ENCODE peak calls at places on chromosomes 4 and X, in eight cellular contexts. One of them, this sample, is unnamed.

GRCh38 chrX:152830312-152831305 is at the start of the genes CETN2 and NSDHL:
- DNase-seq in left lung: peak
- DNase-seq in HFFc6: peak
- DNase-seq in CD8-positive, alpha-beta T cell: peak
- DNase-seq in HFF-Myc: peak
- DNase-seq in right lobe of liver: peak
- DNase-seq in glutamatergic neuron: peak
- DNase-seq in GM12864: peak
- DNase-seq in this sample: peak

GRCh38 chrX:44062842-44063241 is 89.7 kb upstream of the NDP start:
- DNase-seq in left lung: no peak
- DNase-seq in HFFc6: no peak
- DNase-seq in CD8-positive, alpha-beta T cell: no peak
- DNase-seq in HFF-Myc: no peak
- DNase-seq in right lobe of liver: no peak
- DNase-seq in glutamatergic neuron: no peak
- DNase-seq in GM12864: no peak
- DNase-seq in this sample: no peak

GRCh38 chrX:153944140-153944799 is at the start of gene RENBP:
- DNase-seq in left lung: peak
- DNase-seq in HFFc6: no peak
- DNase-seq in CD8-positive, alpha-beta T cell: peak
- DNase-seq in HFF-Myc: no peak
- DNase-seq in right lobe of liver: no peak
- DNase-seq in glutamatergic neuron: peak
- DNase-seq in GM12864: no peak
- DNase-seq in this sample: peak

GRCh38 chrX:76202471-76202870 is 29.6 kb downstream of the PBDC1 start:
- DNase-seq in left lung: no peak
- DNase-seq in HFFc6: no peak
- DNase-seq in CD8-positive, alpha-beta T cell: no peak
- DNase-seq in HFF-Myc: no peak
- DNase-seq in right lobe of liver: no peak
- DNase-seq in glutamatergic neuron: no peak
- DNase-seq in GM12864: no peak
- DNase-seq in this sample: no peak

GRCh38 chr4:174252412-174252811 is 31.1 kb downstream of the FBXO8 start:
- DNase-seq in left lung: no peak
- DNase-seq in HFFc6: no peak
- DNase-seq in CD8-positive, alpha-beta T cell: no peak
- DNase-seq in HFF-Myc: no peak
- DNase-seq in right lobe of liver: no peak
- DNase-seq in glutamatergic neuron: no peak
- DNase-seq in GM12864: no peak
- DNase-seq in this sample: no peak

GRCh38 chr4:95465010-95465409 is 83.8 kb downstream of the UNC5C start:
- DNase-seq in left lung: no peak
- DNase-seq in HFFc6: no peak
- DNase-seq in CD8-positive, alpha-beta T cell: no peak
- DNase-seq in HFF-Myc: no peak
- DNase-seq in right lobe of liver: no peak
- DNase-seq in glutamatergic neuron: no peak
- DNase-seq in GM12864: no peak
- DNase-seq in this sample: no peak

GRCh38 chrX:116436358-116436816 is at the start of gene SLC6A14:
- DNase-seq in left lung: peak
- DNase-seq in HFFc6: no peak
- DNase-seq in CD8-positive, alpha-beta T cell: no peak
- DNase-seq in HFF-Myc: no peak
- DNase-seq in right lobe of liver: no peak
- DNase-seq in glutamatergic neuron: no peak
- DNase-seq in GM12864: no peak
- DNase-seq in this sample: peak

GRCh38 chrX:135484636-135485289 is 35.7 kb upstream of the INTS6L start:
- DNase-seq in left lung: no peak
- DNase-seq in HFFc6: peak
- DNase-seq in CD8-positive, alpha-beta T cell: peak
- DNase-seq in HFF-Myc: no peak
- DNase-seq in right lobe of liver: no peak
- DNase-seq in glutamatergic neuron: no peak
- DNase-seq in GM12864: peak
- DNase-seq in this sample: no peak

GRCh38 chr4:162015090-162015489 is 148.7 kb downstream of the FSTL5 start:
- DNase-seq in left lung: no peak
- DNase-seq in HFFc6: no peak
- DNase-seq in CD8-positive, alpha-beta T cell: no peak
- DNase-seq in HFF-Myc: no peak
- DNase-seq in right lobe of liver: no peak
- DNase-seq in glutamatergic neuron: no peak
- DNase-seq in GM12864: no peak
- DNase-seq in this sample: no peak

GRCh38 chr4:165604181-165604580 is 225.4 kb downstream of the CPE start:
- DNase-seq in left lung: no peak
- DNase-seq in HFFc6: no peak
- DNase-seq in CD8-positive, alpha-beta T cell: no peak
- DNase-seq in HFF-Myc: no peak
- DNase-seq in right lobe of liver: no peak
- DNase-seq in glutamatergic neuron: no peak
- DNase-seq in GM12864: no peak
- DNase-seq in this sample: no peak

GRCh38 chrX:47380268-47380667 is 9.9 kb downstream of the ZNF157 start:
- DNase-seq in left lung: no peak
- DNase-seq in HFFc6: no peak
- DNase-seq in CD8-positive, alpha-beta T cell: peak
- DNase-seq in HFF-Myc: no peak
- DNase-seq in right lobe of liver: no peak
- DNase-seq in glutamatergic neuron: no peak
- DNase-seq in GM12864: peak
- DNase-seq in this sample: no peak

GRCh38 chrX:2748171-2748814 is 3.5 kb upstream of the XG start:
- DNase-seq in left lung: no peak
- DNase-seq in HFFc6: no peak
- DNase-seq in CD8-positive, alpha-beta T cell: no peak
- DNase-seq in HFF-Myc: no peak
- DNase-seq in right lobe of liver: no peak
- DNase-seq in glutamatergic neuron: no peak
- DNase-seq in GM12864: no peak
- DNase-seq in this sample: no peak

GRCh38 chr4:53592686-53593641 is 1.7 kb upstream of the LNX1 start:
- DNase-seq in left lung: peak
- DNase-seq in HFFc6: no peak
- DNase-seq in CD8-positive, alpha-beta T cell: no peak
- DNase-seq in HFF-Myc: no peak
- DNase-seq in right lobe of liver: no peak
- DNase-seq in glutamatergic neuron: peak
- DNase-seq in GM12864: no peak
- DNase-seq in this sample: peak

GRCh38 chrX:40864972-40865371 is 129.6 kb upstream of the MED14 start:
- DNase-seq in left lung: no peak
- DNase-seq in HFFc6: peak
- DNase-seq in CD8-positive, alpha-beta T cell: no peak
- DNase-seq in HFF-Myc: no peak
- DNase-seq in right lobe of liver: no peak
- DNase-seq in glutamatergic neuron: no peak
- DNase-seq in GM12864: no peak
- DNase-seq in this sample: no peak

GRCh38 chr4:78568640-78569261 is 17.2 kb downstream of the ANXA3 start:
- DNase-seq in left lung: no peak
- DNase-seq in HFFc6: no peak
- DNase-seq in CD8-positive, alpha-beta T cell: no peak
- DNase-seq in HFF-Myc: no peak
- DNase-seq in right lobe of liver: no peak
- DNase-seq in glutamatergic neuron: no peak
- DNase-seq in GM12864: no peak
- DNase-seq in this sample: no peak

GRCh38 chrX:105502336-105502735 is 281.8 kb upstream of the TEX13A start:
- DNase-seq in left lung: no peak
- DNase-seq in HFFc6: no peak
- DNase-seq in CD8-positive, alpha-beta T cell: no peak
- DNase-seq in HFF-Myc: no peak
- DNase-seq in right lobe of liver: no peak
- DNase-seq in glutamatergic neuron: no peak
- DNase-seq in GM12864: no peak
- DNase-seq in this sample: no peak

GRCh38 chr4:86926428-86927086 is 8.3 kb upstream of the AFF1 start:
- DNase-seq in left lung: no peak
- DNase-seq in HFFc6: no peak
- DNase-seq in CD8-positive, alpha-beta T cell: no peak
- DNase-seq in HFF-Myc: no peak
- DNase-seq in right lobe of liver: no peak
- DNase-seq in glutamatergic neuron: no peak
- DNase-seq in GM12864: no peak
- DNase-seq in this sample: no peak

GRCh38 chr4:183355405-183355804 is 33.2 kb upstream of the CLDN24 start:
- DNase-seq in left lung: no peak
- DNase-seq in HFFc6: peak
- DNase-seq in CD8-positive, alpha-beta T cell: no peak
- DNase-seq in HFF-Myc: no peak
- DNase-seq in right lobe of liver: no peak
- DNase-seq in glutamatergic neuron: no peak
- DNase-seq in GM12864: no peak
- DNase-seq in this sample: no peak

GRCh38 chr4:186651181-186651603 is 72.5 kb downstream of the FAT1 start:
- DNase-seq in left lung: no peak
- DNase-seq in HFFc6: no peak
- DNase-seq in CD8-positive, alpha-beta T cell: no peak
- DNase-seq in HFF-Myc: no peak
- DNase-seq in right lobe of liver: no peak
- DNase-seq in glutamatergic neuron: no peak
- DNase-seq in GM12864: no peak
- DNase-seq in this sample: no peak

GRCh38 chr4:2924765-2925301 is 38.4 kb downstream of the NOP14 start:
- DNase-seq in left lung: peak
- DNase-seq in HFFc6: no peak
- DNase-seq in CD8-positive, alpha-beta T cell: no peak
- DNase-seq in HFF-Myc: no peak
- DNase-seq in right lobe of liver: peak
- DNase-seq in glutamatergic neuron: no peak
- DNase-seq in GM12864: no peak
- DNase-seq in this sample: no peak

DNA sequence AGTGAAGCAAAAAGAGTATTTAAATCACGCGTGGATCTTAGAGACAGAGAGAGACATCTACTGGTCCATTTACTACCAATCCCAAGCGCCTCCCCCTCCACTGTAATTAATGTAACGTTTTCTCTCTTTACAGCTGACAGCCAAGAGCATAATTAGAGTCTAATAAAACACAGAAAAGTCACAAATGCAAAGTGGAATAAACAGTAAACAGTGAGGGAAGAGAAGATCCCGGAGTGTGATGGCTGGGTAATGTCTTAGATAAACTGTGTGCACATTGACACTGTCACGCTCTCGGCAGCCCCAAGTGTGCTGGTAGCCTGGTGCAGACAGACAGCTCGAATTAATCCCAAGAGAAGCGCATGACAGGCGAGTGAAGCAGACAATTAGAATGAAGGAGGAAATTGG is 100.3 kb downstream of the CXXC4 start:
- DNase-seq in left lung: no peak
- DNase-seq in HFFc6: no peak
- DNase-seq in CD8-positive, alpha-beta T cell: no peak
- DNase-seq in HFF-Myc: no peak
- DNase-seq in right lobe of liver: no peak
- DNase-seq in glutamatergic neuron: peak
- DNase-seq in GM12864: no peak
- DNase-seq in this sample: peak
- TF ChIP-seq CTCF in left lung: no peak
- TF ChIP-seq CTCF in HFFc6: no peak
- TF ChIP-seq CTCF in CD8-positive, alpha-beta T cell: no peak
- TF ChIP-seq CTCF in HFF-Myc: no peak
- TF ChIP-seq CTCF in right lobe of liver: no peak
- TF ChIP-seq CTCF in glutamatergic neuron: no peak
- TF ChIP-seq CTCF in GM12864: no peak
- TF ChIP-seq CTCF in this sample: no peak

DNA sequence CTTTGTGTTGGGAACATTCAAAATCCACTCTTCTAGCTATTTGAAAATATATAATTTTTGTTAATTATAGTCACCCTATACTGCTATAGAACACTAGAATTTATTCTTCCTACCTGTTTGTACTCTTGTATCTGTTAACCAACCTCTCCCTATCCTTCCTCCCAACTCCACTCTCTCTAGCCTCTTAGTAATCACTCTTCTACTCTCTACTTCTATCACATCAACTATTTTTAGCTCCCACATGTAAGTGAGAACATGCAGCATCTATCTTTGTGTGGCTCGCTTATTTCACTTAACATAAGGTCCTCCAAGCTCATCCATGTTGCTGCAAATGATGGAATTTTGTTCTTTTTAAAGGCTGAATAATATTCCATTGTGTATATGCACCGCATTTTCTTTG is 537.3 kb downstream of the MID1IP1 start:
- DNase-seq in left lung: no peak
- DNase-seq in HFFc6: no peak
- DNase-seq in CD8-positive, alpha-beta T cell: no peak
- DNase-seq in HFF-Myc: no peak
- DNase-seq in right lobe of liver: no peak
- DNase-seq in glutamatergic neuron: no peak
- DNase-seq in GM12864: no peak
- DNase-seq in this sample: no peak
- TF ChIP-seq CTCF in left lung: no peak
- TF ChIP-seq CTCF in HFFc6: no peak
- TF ChIP-seq CTCF in CD8-positive, alpha-beta T cell: no peak
- TF ChIP-seq CTCF in HFF-Myc: no peak
- TF ChIP-seq CTCF in right lobe of liver: no peak
- TF ChIP-seq CTCF in glutamatergic neuron: no peak
- TF ChIP-seq CTCF in GM12864: no peak
- TF ChIP-seq CTCF in this sample: no peak

DNA sequence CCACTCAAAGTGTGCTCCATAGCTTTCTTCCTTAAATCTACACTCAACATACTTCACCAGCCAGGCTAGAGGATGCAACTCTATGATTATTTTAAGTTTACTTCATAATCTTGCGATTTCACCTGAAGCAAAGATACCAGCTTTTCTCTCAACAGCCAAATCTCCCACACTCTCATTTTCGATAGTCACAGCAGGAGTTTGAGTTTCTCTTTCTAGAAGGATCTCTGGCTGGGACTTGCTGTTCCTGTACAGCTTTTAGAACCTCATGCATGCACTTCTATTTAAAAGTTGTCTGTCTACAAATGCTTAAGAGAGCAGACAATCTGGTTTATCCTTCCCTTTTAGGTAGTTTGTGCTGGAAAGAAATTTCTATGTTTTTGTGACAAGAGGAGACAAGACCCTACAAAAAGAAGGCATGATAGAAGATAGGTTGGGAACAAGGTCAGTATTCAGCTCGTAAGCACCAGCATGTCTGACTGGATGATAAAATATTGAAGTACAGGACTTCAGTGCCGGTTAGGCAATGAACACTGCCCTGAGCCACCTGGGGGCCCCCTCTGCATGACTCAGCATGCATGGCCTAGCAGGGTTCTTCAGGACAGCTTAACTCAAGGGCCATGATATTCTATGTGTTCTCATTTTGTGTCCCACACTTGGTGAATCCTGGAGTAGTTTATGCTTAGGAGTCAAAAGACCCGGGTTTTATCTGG is 65.6 kb downstream of the ATXN3L start:
- DNase-seq in left lung: peak
- DNase-seq in HFFc6: peak
- DNase-seq in CD8-positive, alpha-beta T cell: no peak
- DNase-seq in HFF-Myc: no peak
- DNase-seq in right lobe of liver: no peak
- DNase-seq in glutamatergic neuron: no peak
- DNase-seq in GM12864: peak
- DNase-seq in this sample: no peak
- TF ChIP-seq CTCF in left lung: no peak
- TF ChIP-seq CTCF in HFFc6: peak
- TF ChIP-seq CTCF in CD8-positive, alpha-beta T cell: no peak
- TF ChIP-seq CTCF in HFF-Myc: no peak
- TF ChIP-seq CTCF in right lobe of liver: no peak
- TF ChIP-seq CTCF in glutamatergic neuron: no peak
- TF ChIP-seq CTCF in GM12864: peak
- TF ChIP-seq CTCF in this sample: no peak

GRCh38 chr4:159016527-159017137 is 86.2 kb upstream of the RAPGEF2 start:
- DNase-seq in left lung: no peak
- DNase-seq in HFFc6: no peak
- DNase-seq in CD8-positive, alpha-beta T cell: no peak
- DNase-seq in HFF-Myc: no peak
- DNase-seq in right lobe of liver: no peak
- DNase-seq in glutamatergic neuron: peak
- DNase-seq in GM12864: no peak
- DNase-seq in this sample: peak
- TF ChIP-seq CTCF in left lung: no peak
- TF ChIP-seq CTCF in HFFc6: peak
- TF ChIP-seq CTCF in CD8-positive, alpha-beta T cell: no peak
- TF ChIP-seq CTCF in HFF-Myc: no peak
- TF ChIP-seq CTCF in right lobe of liver: peak
- TF ChIP-seq CTCF in glutamatergic neuron: no peak
- TF ChIP-seq CTCF in GM12864: peak
- TF ChIP-seq CTCF in this sample: no peak